ENCODE peak calls at places on chromosomes 6 and 20, in nine cellular contexts. M is Panc1, H is stomach, O is HepG2, B is GM23338, C is breast epithelium, L is SK-N-SH, P is HCT116, G is GM12878. X is an unnamed sample.

GRCh38 chr6:3406362-3406809 is 50.5 kb downstream of the SLC22A23 start:
- DNase-seq in M (no peak), O (no peak), G (no peak), P (no peak), C (no peak), B (no peak), H (no peak), L (no peak), X (no peak)

GRCh38 chr20:54293526-54293925 is 85.6 kb downstream of the PFDN4 start:
- DNase-seq in H (no peak), O (no peak), G (no peak), L (no peak), B (no peak), M (no peak), P (no peak), C (no peak), X (no peak)

GRCh38 chr20:59043698-59044097 is 1.1 kb upstream of the PRELID3B start:
- DNase-seq in O (no peak), C (no peak), G (no peak), L (no peak), B (no peak), M (no peak), H (no peak), P (no peak), X (no peak)

GRCh38 chr6:155530219-155530834 is 74.7 kb upstream of the NOX3 start:
- DNase-seq in P (peak), B (peak), M (no peak), O (peak), L (peak), G (no peak), H (no peak), C (no peak), X (peak)

GRCh38 chr20:5315807-5316187 is 957 bp downstream of the PROKR2 start:
- DNase-seq in H (no peak), M (no peak), O (no peak), L (peak), C (no peak), P (no peak), B (peak), G (no peak), X (no peak)

GRCh38 chr6:2764610-2765165 is 505 bp upstream of the WRNIP1 start:
- DNase-seq in O (peak), P (no peak), G (no peak), H (no peak), L (peak), C (peak), M (no peak), B (peak), X (peak)

GRCh38 chr6:149995971-149996370 is 29.4 kb downstream of the RAET1L start:
- DNase-seq in P (no peak), M (no peak), G (no peak), C (no peak), B (no peak), H (no peak), L (no peak), O (no peak), X (no peak)

GRCh38 chr6:43457643-43458042 is 2.3 kb upstream of the DLK2 start:
- DNase-seq in C (no peak), P (no peak), M (no peak), L (no peak), G (no peak), O (no peak), H (no peak), B (no peak), X (no peak)

GRCh38 chr6:144955853-144956252 is 670.7 kb downstream of the UTRN start:
- DNase-seq in C (no peak), P (no peak), B (no peak), O (no peak), L (no peak), G (no peak), M (no peak), H (no peak), X (no peak)

GRCh38 chr6:70527071-70527737 is 39.5 kb upstream of the SDHAF4 start:
- DNase-seq in B (no peak), M (no peak), C (no peak), O (no peak), H (no peak), G (no peak), L (no peak), P (no peak), X (no peak)

GRCh38 chr20:4606046-4606445 is 115.7 kb upstream of the PRND start:
- DNase-seq in L (no peak), B (no peak), H (no peak), G (no peak), P (no peak), M (no peak), C (no peak), O (no peak), X (no peak)

GRCh38 chr20:57810511-57811372 is 100.9 kb upstream of the PMEPA1 start:
- DNase-seq in O (peak), P (no peak), C (no peak), L (no peak), G (no peak), B (peak), H (no peak), M (no peak), X (no peak)

GRCh38 chr6:107121266-107121665 is 6.0 kb upstream of the BEND3 start:
- DNase-seq in G (no peak), C (no peak), O (no peak), B (no peak), M (no peak), P (no peak), H (no peak), L (no peak), X (no peak)

GRCh38 chr20:32512047-32512385 is 73.1 kb downstream of the NOL4L start:
- DNase-seq in C (no peak), O (no peak), M (no peak), H (no peak), P (no peak), B (no peak), G (no peak), L (no peak), X (no peak)

GRCh38 chr6:30885999-30886896 is 1.9 kb downstream of the DDR1 start:
- DNase-seq in P (peak), M (no peak), L (peak), H (peak), B (peak), C (peak), O (peak), G (no peak), X (no peak)

GRCh38 chr6:128164254-128164653 is 263.4 kb upstream of the THEMIS start:
- DNase-seq in L (no peak), H (no peak), M (no peak), O (no peak), P (no peak), G (no peak), B (no peak), C (no peak), X (no peak)

GRCh38 chr6:131924881-131925474 is 26.2 kb downstream of the CCN2 start:
- DNase-seq in H (no peak), P (peak), L (no peak), C (no peak), B (peak), G (no peak), M (no peak), O (peak), X (no peak)

GRCh38 chr20:5168582-5169396 is 42.0 kb downstream of the CDS2 start:
- DNase-seq in B (peak), M (no peak), G (no peak), P (no peak), L (no peak), O (no peak), H (no peak), C (no peak), X (peak)

GRCh38 chr6:157198425-157199279 is 124.7 kb downstream of the TMEM242 start:
- DNase-seq in H (peak), L (peak), G (no peak), B (no peak), M (no peak), O (no peak), P (no peak), C (peak), X (no peak)

GRCh38 chr20:61170921-61171320 is 81.1 kb upstream of the CDH4 start:
- DNase-seq in H (no peak), O (no peak), L (no peak), P (no peak), G (no peak), C (no peak), M (no peak), B (no peak), X (no peak)

GRCh38 chr6:77249560-77249959 is 213.7 kb downstream of the HTR1B start:
- DNase-seq in B (no peak), M (no peak), P (no peak), O (no peak), L (no peak), H (no peak), G (no peak), C (no peak), X (no peak)

GRCh38 chr20:58002901-58003300 is 225.6 kb downstream of the ANKRD60 start:
- DNase-seq in G (no peak), M (no peak), O (no peak), P (no peak), L (no peak), B (no peak), H (no peak), C (no peak), X (no peak)

GRCh38 chr6:161836643-161837448 is 563.0 kb upstream of the AGPAT4 start:
- DNase-seq in G (no peak), M (no peak), C (no peak), H (no peak), P (peak), B (peak), O (peak), L (no peak), X (no peak)

GRCh38 chr6:33017024-33017423 is 7.6 kb upstream of the HLA-DOA start:
- DNase-seq in B (no peak), G (no peak), C (no peak), O (no peak), L (no peak), P (no peak), H (no peak), M (no peak), X (no peak)

GRCh38 chr6:33013608-33014007 is 4.2 kb upstream of the HLA-DOA start:
- DNase-seq in C (no peak), L (no peak), M (no peak), H (no peak), P (no peak), G (no peak), B (peak), O (no peak), X (no peak)

GRCh38 chr6:33017694-33018353 is 8.4 kb upstream of the HLA-DOA start:
- DNase-seq in H (no peak), P (no peak), B (no peak), C (no peak), M (no peak), O (no peak), L (no peak), G (no peak), X (no peak)

GRCh38 chr6:33015798-33016197 is 6.4 kb upstream of the HLA-DOA start:
- DNase-seq in G (no peak), M (no peak), O (no peak), B (peak), L (no peak), C (no peak), P (no peak), H (no peak), X (no peak)

DNA sequence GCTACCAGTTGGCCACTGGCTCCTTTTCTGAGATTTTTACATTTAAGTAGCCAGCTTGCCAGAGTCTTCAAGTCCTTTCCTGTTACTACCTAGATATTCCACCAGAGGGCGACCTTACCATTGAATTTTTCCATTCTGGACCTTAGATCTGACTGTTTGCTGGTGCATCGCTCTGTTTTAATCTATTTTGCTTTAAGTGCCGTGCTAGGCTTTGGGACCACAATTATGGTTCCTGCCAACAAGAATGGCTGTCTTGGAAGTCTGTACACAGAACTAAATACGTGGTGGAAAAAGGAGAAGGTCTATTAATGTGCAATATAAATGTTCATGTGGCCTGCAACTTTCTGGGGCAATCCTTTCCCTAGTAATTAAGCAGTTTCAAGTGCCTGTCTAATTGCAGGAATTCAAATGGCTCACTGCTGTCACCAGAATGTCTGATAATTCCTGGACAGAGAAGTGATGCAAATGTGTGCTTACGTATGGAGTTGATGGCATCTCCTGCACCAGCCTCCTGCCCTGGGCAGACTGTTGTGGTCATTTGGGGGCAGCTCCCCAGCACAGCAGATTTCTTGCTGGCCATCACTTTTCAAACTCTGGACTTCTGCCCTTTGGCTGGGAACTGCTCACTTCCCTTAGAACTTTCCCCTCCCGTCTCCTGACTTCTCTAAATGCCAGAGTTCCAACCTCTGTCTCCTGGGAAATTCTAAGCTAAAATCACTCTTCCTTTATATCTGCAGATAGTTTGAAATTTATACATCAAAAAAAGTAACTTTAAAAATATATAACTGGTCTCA is 5.6 kb upstream of the HLA-DOA start:
- DNase-seq in O (peak), G (peak), M (peak), P (peak), C (no peak), L (peak), H (peak), B (peak), X (peak)
- H3K4me3 ChIP-seq in O (no peak), G (no peak), M (no peak), P (no peak), C (no peak), L (no peak), H (no peak), B (no peak), X (no peak)

GRCh38 chr20:23049933-23050838 is 714 bp upstream of the THBD start:
- DNase-seq in L (no peak), G (no peak), H (peak), O (no peak), C (no peak), M (no peak), B (peak), P (no peak), X (no peak)

GRCh38 chr20:23050847-23051627 is 1.6 kb upstream of the THBD start:
- DNase-seq in C (no peak), B (peak), G (no peak), P (peak), L (no peak), H (peak), M (no peak), O (no peak), X (no peak)

GRCh38 chr20:23047738-23048214 is 1.7 kb downstream of the THBD start:
- DNase-seq in O (no peak), B (peak), P (no peak), G (no peak), C (no peak), M (no peak), H (peak), L (no peak), X (no peak)

GRCh38 chr20:23048283-23049200 is 930 bp downstream of the THBD start:
- DNase-seq in M (no peak), G (no peak), B (peak), L (no peak), P (no peak), C (no peak), H (peak), O (no peak), X (no peak)

GRCh38 chr20:23049201-23049932 is at the start of gene THBD:
- DNase-seq in G (no peak), O (no peak), H (peak), L (no peak), P (no peak), B (peak), M (no peak), C (no peak), X (no peak)
- TF ChIP-seq POLR2AphosphoS5 in G (no peak), O (no peak), H (peak), L (no peak), P (peak), B (no peak), M (no peak), C (peak), X (no peak)

DNA sequence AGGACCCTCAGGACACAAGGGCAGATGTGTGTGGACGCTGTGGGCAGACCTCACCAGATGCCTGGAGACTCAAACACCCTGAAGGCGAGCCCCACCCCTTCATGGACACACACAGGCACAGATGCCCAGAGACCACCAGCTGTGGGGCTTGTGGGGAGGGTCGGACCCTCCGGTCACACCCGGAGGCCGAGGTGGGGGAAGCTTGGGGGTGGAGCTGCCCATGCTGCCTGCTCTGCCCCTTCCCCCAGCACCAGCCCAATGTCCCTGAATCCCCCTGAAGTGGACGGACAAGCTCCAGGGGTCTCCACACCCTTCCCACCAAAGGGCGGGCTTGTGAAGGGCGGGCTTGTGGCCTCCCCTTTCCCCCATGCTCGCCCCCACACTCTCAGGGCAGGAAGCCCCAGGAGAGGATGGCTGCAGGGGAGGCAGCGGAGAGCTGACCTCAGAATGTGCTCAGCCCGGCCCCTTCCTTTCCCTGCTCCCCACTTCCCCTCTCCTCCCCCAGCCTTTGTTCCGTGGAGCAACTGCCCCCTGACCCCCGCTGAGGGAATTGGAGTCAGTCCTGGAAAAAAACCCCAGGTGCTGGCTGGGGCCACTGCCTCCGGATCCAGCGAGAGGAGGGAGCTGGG is 13.8 kb upstream of the ABHD16B start:
- DNase-seq in M (no peak), P (no peak), L (no peak), G (no peak), C (no peak), B (peak), O (no peak), H (no peak), X (no peak)
- H3K4me3 ChIP-seq in M (no peak), P (no peak), L (no peak), G (no peak), C (no peak), B (peak), O (peak), H (no peak), X (no peak)

GRCh38 chr20:37995856-37996625 is 37.2 kb downstream of the TTI1 start:
- DNase-seq in O (no peak), G (no peak), B (no peak), P (no peak), H (no peak), L (no peak), M (no peak), C (no peak), X (no peak)
- TF ChIP-seq POLR2AphosphoS5 in O (no peak), G (no peak), B (no peak), P (no peak), H (no peak), L (no peak), M (no peak), C (no peak), X (no peak)

GRCh38 chr6:169112483-169113320 is 140.9 kb downstream of the THBS2 start:
- DNase-seq in O (no peak), G (no peak), B (peak), C (no peak), P (no peak), H (no peak), L (no peak), M (no peak), X (no peak)
- H3K4me3 ChIP-seq in O (no peak), G (no peak), B (no peak), C (no peak), P (no peak), H (no peak), L (no peak), M (no peak), X (no peak)

GRCh38 chr6:37170273-37171140 is 555 bp downstream of the PIM1 start:
- DNase-seq in M (no peak), B (peak), L (peak), G (no peak), C (peak), H (peak), P (no peak), O (no peak), X (no peak)
- TF ChIP-seq POLR2AphosphoS5 in M (peak), B (no peak), L (no peak), G (no peak), C (no peak), H (no peak), P (no peak), O (no peak), X (no peak)

GRCh38 chr20:46651091-46651962 is at the start of gene SLC13A3:
- DNase-seq in M (no peak), O (peak), C (no peak), L (peak), B (peak), H (peak), P (no peak), G (no peak), X (no peak)
- H3K4me3 ChIP-seq in M (peak), O (peak), C (peak), L (no peak), B (peak), H (peak), P (no peak), G (no peak), X (no peak)

DNA sequence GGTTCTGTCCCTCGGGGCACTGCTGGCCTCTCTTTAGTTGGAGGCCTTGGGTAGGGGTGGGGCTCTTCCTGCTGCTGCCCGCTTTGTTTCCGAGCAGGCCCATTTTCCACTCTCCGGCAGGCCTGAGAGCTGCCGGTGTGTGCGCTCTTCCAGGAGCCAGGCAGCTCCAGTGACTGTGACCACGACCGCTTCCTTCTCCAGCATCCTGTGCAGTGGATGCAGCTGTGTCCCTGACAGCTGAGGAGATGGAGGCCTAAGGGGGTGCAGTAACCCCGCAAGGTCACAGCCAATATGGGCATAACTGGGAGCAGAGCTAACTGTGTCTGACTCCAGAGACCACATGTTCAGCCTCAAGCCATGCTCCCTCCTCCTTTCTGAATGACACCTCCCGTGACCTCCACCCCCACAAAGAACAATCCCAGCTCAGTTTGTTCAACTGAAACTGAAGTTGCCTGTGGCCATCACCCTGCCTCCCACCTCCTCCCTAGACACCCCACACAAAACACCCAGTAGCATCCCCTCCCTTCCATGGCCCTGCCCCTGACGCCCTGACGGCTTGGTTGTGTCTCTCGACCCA is 28.0 kb downstream of the SPATA2 start:
- DNase-seq in P (no peak), C (no peak), M (no peak), G (no peak), B (no peak), H (no peak), L (no peak), O (no peak), X (no peak)
- TF ChIP-seq POLR2AphosphoS5 in P (no peak), C (no peak), M (no peak), G (no peak), B (no peak), H (no peak), L (no peak), O (no peak), X (no peak)

GRCh38 chr6:113862112-113862511 is 5.0 kb downstream of the MARCKS start:
- DNase-seq in B (no peak), P (no peak), C (no peak), M (no peak), H (no peak), G (no peak), L (no peak), O (no peak), X (no peak)
- H3K4me3 ChIP-seq in B (no peak), P (no peak), C (no peak), M (no peak), H (no peak), G (peak), L (peak), O (no peak), X (no peak)

GRCh38 chr6:158697798-158698197 is 47.9 kb downstream of the SYTL3 start:
- DNase-seq in G (no peak), H (no peak), P (peak), L (no peak), C (no peak), M (no peak), B (no peak), O (no peak), X (no peak)
- TF ChIP-seq POLR2AphosphoS5 in G (no peak), H (no peak), P (no peak), L (no peak), C (no peak), M (no peak), B (no peak), O (no peak), X (no peak)